ENCODE peak calls at places on chromosomes 4 and X, in ten cellular contexts. X is A549, O is stomach, G is NB4, P is body of pancreas, F is upper lobe of left lung, J is tibial nerve, E is ovary, S is GM12891, C is GM12878. R is an unnamed sample.

GRCh38 chr4:162509333-162509732 is 345.5 kb upstream of the FSTL5 start:
- DNase-seq in G (no peak), F (no peak), C (no peak), E (no peak), O (no peak), P (no peak), X (no peak), J (no peak), S (no peak), R (no peak)

GRCh38 chr4:151569650-151570049 is 160.7 kb downstream of the FHIP1A start:
- DNase-seq in P (peak), C (no peak), S (no peak), E (no peak), X (no peak), O (no peak), F (peak), J (no peak), G (no peak), R (no peak)

GRCh38 chr4:90024519-90024918 is 102.7 kb upstream of the CCSER1 start:
- DNase-seq in E (no peak), P (no peak), G (no peak), O (no peak), X (no peak), C (no peak), J (no peak), S (no peak), F (no peak), R (no peak)

GRCh38 chrX:30308263-30309138 is 689 bp downstream of the NR0B1 start:
- DNase-seq in X (peak), G (no peak), O (no peak), E (peak), F (no peak), P (no peak), C (no peak), J (no peak), S (peak), R (peak)

GRCh38 chr4:124713213-124713592 is 671 bp upstream of the ANKRD50 start:
- DNase-seq in O (peak), J (peak), G (peak), X (peak), S (no peak), C (no peak), F (peak), P (peak), E (peak), R (peak)

GRCh38 chr4:184282251-184282713 is 64.6 kb upstream of the ENPP6 start:
- DNase-seq in J (no peak), G (no peak), X (no peak), S (no peak), P (no peak), C (peak), F (peak), O (peak), E (no peak), R (peak)

GRCh38 chrX:85244411-85245210 is 820 bp downstream of the ZNF711 start:
- DNase-seq in F (no peak), X (peak), S (no peak), C (no peak), O (no peak), G (no peak), J (no peak), P (peak), E (peak), R (peak)

GRCh38 chr4:159906051-159906450 is 803.2 kb downstream of the RAPGEF2 start:
- DNase-seq in F (no peak), C (no peak), X (no peak), O (no peak), E (no peak), S (no peak), J (no peak), P (no peak), G (no peak), R (no peak)

GRCh38 chr4:14844059-14844458 is 158.2 kb upstream of the CPEB2 start:
- DNase-seq in F (no peak), X (no peak), E (no peak), G (no peak), S (no peak), O (no peak), C (no peak), J (no peak), P (no peak), R (no peak)

GRCh38 chr4:89177807-89178206 is 66.5 kb downstream of the TIGD2 start:
- DNase-seq in G (no peak), S (no peak), P (no peak), C (no peak), E (no peak), X (no peak), J (no peak), F (no peak), O (no peak), R (no peak)

GRCh38 chr4:5865896-5866599 is 26.8 kb downstream of the CRMP1 start:
- DNase-seq in E (no peak), O (no peak), G (peak), F (no peak), J (no peak), P (no peak), C (no peak), S (no peak), X (no peak), R (no peak)

GRCh38 chrX:118383120-118383519 is 37.2 kb downstream of the WDR44 start:
- DNase-seq in C (no peak), E (no peak), J (no peak), O (no peak), P (no peak), G (no peak), X (no peak), F (no peak), S (no peak), R (no peak)

GRCh38 chr4:134298313-134298712 is 96.7 kb upstream of the PABPC4L start:
- DNase-seq in X (no peak), G (no peak), S (no peak), E (no peak), P (no peak), O (no peak), F (no peak), J (no peak), C (no peak), R (no peak)

GRCh38 chrX:124239911-124240310 is 92.5 kb upstream of the TEX13D start:
- DNase-seq in C (peak), P (no peak), E (no peak), S (no peak), J (no peak), O (no peak), F (no peak), X (no peak), G (no peak), R (no peak)

GRCh38 chr4:6957148-6957520 is 47.5 kb downstream of the TBC1D14 start:
- DNase-seq in J (no peak), G (no peak), O (peak), S (no peak), F (no peak), X (no peak), E (no peak), P (no peak), C (no peak), R (no peak)

GRCh38 chr4:6956434-6957147 is 47.0 kb downstream of the TBC1D14 start:
- DNase-seq in P (no peak), X (no peak), F (no peak), E (no peak), J (no peak), O (peak), S (no peak), C (no peak), G (no peak), R (no peak)

GRCh38 chr4:6956087-6956433 is 46.4 kb downstream of the TBC1D14 start:
- DNase-seq in O (peak), S (no peak), G (no peak), X (no peak), C (no peak), P (no peak), J (no peak), E (no peak), F (no peak), R (no peak)

GRCh38 chr4:6953751-6954380 is 44.2 kb downstream of the TBC1D14 start:
- DNase-seq in P (peak), C (no peak), S (no peak), G (no peak), F (peak), X (no peak), O (peak), J (peak), E (peak), R (no peak)

DNA sequence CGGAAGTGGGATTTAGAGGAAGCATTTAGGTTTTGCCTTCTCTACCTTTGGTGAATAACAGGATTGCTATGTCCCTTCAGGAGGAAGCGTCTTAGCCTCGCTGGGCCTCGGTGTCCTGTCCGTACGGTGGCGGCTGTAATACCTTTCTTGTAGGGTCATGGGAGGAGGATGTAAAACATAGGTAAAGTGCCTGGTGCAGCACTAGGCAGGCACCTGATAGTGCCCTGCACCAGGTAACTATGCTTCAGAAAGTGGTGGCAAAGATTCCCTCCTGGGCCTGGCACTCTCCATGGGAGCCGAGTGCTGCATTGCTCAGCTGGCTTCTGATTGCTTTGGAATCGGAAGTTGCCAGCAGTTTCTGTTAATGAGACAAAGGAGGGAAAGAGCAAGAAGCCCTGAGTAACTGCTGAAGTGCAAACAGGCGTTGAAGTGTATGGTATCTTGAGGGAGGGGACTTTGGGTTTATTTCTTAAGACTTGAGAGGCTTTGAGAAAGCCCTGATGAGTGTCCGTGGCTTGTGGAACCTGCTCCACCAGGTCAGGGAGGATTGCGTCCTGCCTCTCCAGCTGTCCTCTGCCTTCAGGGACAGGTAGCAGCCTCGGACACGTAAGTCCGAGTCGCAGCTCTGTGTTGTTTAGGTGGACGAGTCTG is 45.8 kb downstream of the TBC1D14 start:
- DNase-seq in E (no peak), G (no peak), O (peak), X (no peak), F (peak), C (no peak), P (no peak), S (no peak), J (no peak), R (no peak)
- TF ChIP-seq POLR2A in E (no peak), G (no peak), O (no peak), X (no peak), F (no peak), C (no peak), P (no peak), S (no peak), J (no peak), R (no peak)

DNA sequence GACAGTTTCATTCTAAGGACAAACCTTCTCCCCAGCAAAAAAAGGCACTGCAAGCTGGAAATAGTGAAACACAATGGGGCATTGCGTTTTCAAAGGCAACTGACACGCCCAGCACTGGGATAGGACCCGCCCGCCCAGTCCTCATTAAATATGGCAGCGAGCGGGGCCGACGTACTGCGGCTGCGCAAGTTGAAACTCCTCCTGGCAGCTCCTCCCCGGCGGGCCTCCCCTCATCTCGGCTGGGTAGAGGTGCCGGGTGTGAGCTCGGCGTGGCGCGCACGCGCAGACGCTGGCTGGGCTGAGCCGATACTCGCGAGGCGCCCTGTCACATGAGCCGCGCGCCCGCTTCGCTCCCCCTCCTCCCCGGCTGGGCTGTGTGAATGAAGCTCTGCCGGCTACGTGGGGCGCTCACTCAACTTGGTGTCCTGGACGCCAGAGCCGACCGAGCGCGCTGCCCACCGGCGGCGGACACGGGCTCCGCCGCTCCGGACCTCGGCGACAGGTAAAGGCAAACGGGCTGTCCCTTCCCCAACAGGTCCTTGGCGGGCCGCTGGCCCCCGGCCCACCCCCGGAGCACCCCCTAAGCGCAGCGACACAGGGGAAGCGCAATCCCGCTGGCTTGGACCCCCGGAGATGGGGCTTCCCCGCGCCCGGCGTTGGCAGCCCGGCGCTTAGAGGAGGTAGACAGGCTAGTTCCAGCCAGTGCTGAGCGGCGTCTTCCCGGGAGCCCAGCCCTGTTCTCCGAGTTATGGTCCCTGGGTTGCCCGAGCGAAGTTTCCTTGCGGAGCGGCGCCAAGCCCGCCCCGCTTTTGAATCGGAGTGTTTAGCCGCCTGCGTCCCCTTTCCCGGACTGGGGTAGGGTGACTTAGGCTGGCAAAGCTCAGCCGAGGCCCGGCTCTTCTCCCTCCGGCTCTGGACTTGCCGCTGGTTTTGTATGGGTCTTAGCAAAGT is at the start of gene CLCN5:
- DNase-seq in J (peak), S (peak), O (peak), F (peak), X (peak), P (peak), C (peak), E (peak), G (peak), R (peak)
- TF ChIP-seq POLR2A in J (peak), S (peak), O (no peak), F (peak), X (peak), P (peak), C (peak), E (peak), G (peak), R (peak)

GRCh38 chr4:87006531-87007344 is 71.9 kb downstream of the AFF1 start:
- DNase-seq in C (peak), P (peak), X (peak), S (peak), F (peak), O (peak), E (peak), G (peak), J (peak), R (peak)
- TF ChIP-seq POLR2A in C (peak), P (peak), X (peak), S (peak), F (peak), O (no peak), E (peak), G (peak), J (peak), R (peak)

DNA sequence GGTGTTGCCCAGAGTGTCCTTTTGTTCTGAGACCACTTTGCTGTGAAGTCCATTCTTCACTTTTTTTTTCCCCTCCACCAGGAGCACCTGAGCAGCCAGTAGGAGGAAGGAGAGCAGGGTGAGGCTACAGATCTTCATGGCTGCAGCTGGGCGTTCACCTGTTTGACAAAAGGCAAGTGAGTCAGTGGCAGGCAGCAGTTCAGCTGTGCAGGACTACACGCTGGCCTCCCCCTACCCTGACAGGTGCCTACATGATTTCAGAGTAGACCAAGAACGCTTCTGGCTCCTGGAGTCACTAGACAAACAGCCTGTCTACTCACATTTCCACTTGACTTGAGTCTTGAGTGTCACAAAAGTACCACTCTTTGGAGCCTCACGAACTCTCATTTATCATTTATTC is 2.0 kb downstream of the FGFBP1 start:
- DNase-seq in J (no peak), C (no peak), O (peak), P (no peak), F (peak), X (no peak), S (no peak), G (no peak), E (no peak), R (no peak)
- TF ChIP-seq POLR2A in J (no peak), C (no peak), O (no peak), P (no peak), F (no peak), X (no peak), S (no peak), G (no peak), E (no peak), R (no peak)

DNA sequence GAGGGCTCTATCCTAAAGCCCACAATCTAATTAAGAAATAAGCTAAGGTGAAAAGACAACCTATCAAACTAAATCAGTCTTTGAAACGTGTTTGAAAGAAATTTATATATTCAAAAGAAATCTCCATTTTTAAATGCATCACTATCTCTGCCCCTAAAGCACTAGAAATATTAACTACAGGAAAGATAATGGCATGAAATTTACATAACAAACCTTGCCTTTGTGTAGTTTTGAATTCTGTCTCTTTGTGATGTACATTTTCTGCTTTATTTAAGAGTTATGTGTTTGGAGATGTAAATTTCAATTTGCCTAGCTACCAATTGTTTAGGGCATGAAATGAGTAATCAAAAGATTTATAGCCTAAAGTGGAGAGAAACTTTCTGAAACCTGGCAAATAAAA is 286.1 kb upstream of the TBX22 start:
- DNase-seq in J (no peak), O (no peak), F (no peak), P (no peak), E (no peak), C (no peak), X (no peak), S (no peak), G (no peak), R (no peak)
- TF ChIP-seq POLR2A in J (no peak), O (no peak), F (no peak), P (no peak), E (no peak), C (no peak), X (no peak), S (no peak), G (no peak), R (no peak)

DNA sequence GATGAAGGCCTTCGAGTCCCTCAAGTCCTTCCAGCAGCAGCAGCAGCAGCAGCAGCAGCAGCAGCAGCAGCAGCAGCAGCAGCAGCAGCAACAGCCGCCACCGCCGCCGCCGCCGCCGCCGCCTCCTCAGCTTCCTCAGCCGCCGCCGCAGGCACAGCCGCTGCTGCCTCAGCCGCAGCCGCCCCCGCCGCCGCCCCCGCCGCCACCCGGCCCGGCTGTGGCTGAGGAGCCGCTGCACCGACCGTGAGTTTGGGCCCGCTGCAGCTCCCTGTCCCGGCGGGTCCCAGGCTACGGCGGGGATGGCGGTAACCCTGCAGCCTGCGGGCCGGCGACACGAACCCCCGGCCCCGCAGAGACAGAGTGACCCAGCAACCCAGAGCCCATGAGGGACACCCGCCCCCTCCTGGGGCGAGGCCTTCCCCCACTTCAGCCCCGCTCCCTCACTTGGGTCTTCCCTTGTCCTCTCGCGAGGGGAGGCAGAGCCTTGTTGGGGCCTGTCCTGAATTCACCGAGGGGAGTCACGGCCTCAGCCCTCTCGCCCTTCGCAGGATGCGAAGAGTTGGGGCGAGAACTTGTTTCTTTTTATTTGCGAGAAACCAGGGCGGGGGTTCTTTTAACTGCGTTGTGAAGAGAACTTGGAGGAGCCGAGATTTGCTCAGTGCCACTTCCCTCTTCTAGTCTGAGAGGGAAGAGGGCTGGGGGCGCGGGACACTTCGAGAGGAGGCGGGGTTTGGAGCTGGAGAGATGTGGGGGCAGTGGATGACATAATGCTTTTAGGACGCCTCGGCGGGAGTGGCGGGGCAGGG is 568 bp downstream of the HTT start:
- DNase-seq in J (no peak), S (no peak), F (peak), E (peak), O (peak), G (peak), X (peak), C (no peak), P (peak), R (peak)
- TF ChIP-seq POLR2A in J (peak), S (peak), F (peak), E (no peak), O (no peak), G (peak), X (no peak), C (peak), P (no peak), R (no peak)

GRCh38 chr4:81452452-81453011 is 19.2 kb downstream of the RASGEF1B start:
- DNase-seq in F (no peak), E (no peak), O (no peak), C (no peak), P (no peak), G (no peak), S (no peak), X (no peak), J (no peak), R (no peak)
- TF ChIP-seq POLR2A in F (no peak), E (no peak), O (no peak), C (no peak), P (no peak), G (no peak), S (no peak), X (no peak), J (no peak), R (no peak)

GRCh38 chrX:111040377-111041017 is 55.5 kb upstream of the PAK3 start:
- DNase-seq in X (no peak), S (no peak), F (no peak), G (no peak), C (no peak), J (no peak), P (no peak), O (no peak), E (no peak), R (no peak)
- TF ChIP-seq POLR2A in X (no peak), S (no peak), F (no peak), G (no peak), C (no peak), J (no peak), P (no peak), O (no peak), E (no peak), R (no peak)

DNA sequence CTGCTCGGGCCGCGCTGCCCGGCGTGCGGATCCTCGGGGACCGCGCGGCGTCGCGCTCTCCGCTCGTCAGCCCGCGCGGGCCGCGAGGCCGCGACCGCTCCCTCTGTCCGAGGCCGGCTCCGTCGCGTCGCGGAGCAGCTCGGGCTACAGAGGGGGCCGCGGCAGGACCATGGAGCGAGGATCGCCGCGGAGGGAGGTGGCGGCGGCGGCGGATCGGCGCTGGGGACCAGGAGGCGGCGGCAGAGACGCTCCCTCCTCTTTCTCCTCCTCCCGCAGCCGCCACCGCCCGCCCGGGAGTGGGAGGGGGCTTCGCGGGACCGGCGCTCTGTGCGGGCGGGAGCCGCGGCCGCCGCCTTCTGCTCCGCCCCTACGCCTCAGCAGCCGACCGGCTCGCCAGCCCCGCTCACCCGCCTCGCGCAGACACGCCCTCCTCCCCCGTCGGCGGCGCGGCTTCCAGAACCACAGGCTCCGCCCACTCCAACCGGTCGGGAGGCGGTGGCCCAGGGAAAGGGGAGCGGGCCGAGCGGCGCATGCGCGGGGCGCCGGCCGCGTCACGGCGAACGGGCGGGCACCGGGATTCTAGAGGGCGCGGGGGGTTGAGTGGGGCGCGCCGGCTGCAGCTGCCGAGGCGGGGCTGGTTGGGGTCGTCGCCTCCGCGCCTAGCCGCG is at the start of gene CASK:
- DNase-seq in O (peak), E (peak), S (peak), J (peak), G (peak), P (peak), X (peak), C (peak), F (peak), R (peak)
- TF ChIP-seq POLR2A in O (no peak), E (peak), S (no peak), J (peak), G (no peak), P (peak), X (peak), C (no peak), F (peak), R (peak)